ENCODE peak calls at places on chromosomes 2 and 18, in eight cellular contexts. T is cardiac muscle cell, R is thoracic aorta, G is K562, L is gastrocnemius medialis, N is breast epithelium, I is prostate gland, Q is pancreas. B is an unnamed sample. For H3K4me1, the result is how much of the 10 kb centered on the place peaks cover.

GRCh38 chr2:119748135-119748534 is 11.6 kb upstream of the PTPN4 start:
- DNase-seq in L (no peak), I (no peak), R (no peak), Q (no peak), N (no peak), T (peak), G (no peak), B (no peak)

GRCh38 chr2:68767996-68768395 is 33.4 kb downstream of the ARHGAP25 start:
- DNase-seq in L (no peak), T (no peak), Q (no peak), R (no peak), N (no peak), G (no peak), I (no peak), B (no peak)

GRCh38 chr2:43057742-43058706 is 168.4 kb downstream of the ZFP36L2 start:
- DNase-seq in R (no peak), N (no peak), I (no peak), T (no peak), Q (no peak), L (no peak), G (no peak), B (no peak)

GRCh38 chr18:14916851-14917250 is 168.9 kb downstream of the ANKRD30B start:
- DNase-seq in L (no peak), Q (no peak), G (no peak), R (no peak), I (no peak), N (no peak), T (no peak), B (no peak)

GRCh38 chr2:199833525-199833924 is 17.5 kb downstream of the FTCDNL1 start:
- DNase-seq in I (no peak), G (no peak), T (no peak), R (no peak), Q (no peak), L (no peak), N (no peak), B (no peak)

GRCh38 chr2:43136862-43137261 is 89.5 kb downstream of the ZFP36L2 start:
- DNase-seq in T (no peak), Q (no peak), N (no peak), G (no peak), R (no peak), I (no peak), L (no peak), B (no peak)

GRCh38 chr2:148653437-148653836 is 8.9 kb downstream of the EPC2 start:
- DNase-seq in L (no peak), G (no peak), N (no peak), T (peak), Q (no peak), R (no peak), I (no peak), B (no peak)

GRCh38 chr2:196660264-196660663 is 20.7 kb downstream of the CCDC150 start:
- DNase-seq in N (no peak), I (no peak), L (no peak), T (peak), G (no peak), R (no peak), Q (no peak), B (no peak)

GRCh38 chr2:38199129-38199528 is 123.2 kb upstream of the CYP1B1 start:
- DNase-seq in L (no peak), T (no peak), R (no peak), I (no peak), N (no peak), G (no peak), Q (no peak), B (no peak)

GRCh38 chr18:23134780-23135678 is at the start of gene CABLES1:
- DNase-seq in I (peak), N (peak), G (peak), Q (peak), L (peak), R (no peak), T (peak), B (peak)

GRCh38 chr2:155356250-155356649 is 657.8 kb downstream of the KCNJ3 start:
- DNase-seq in T (no peak), L (no peak), R (no peak), N (no peak), G (no peak), I (no peak), Q (no peak), B (no peak)

GRCh38 chr2:69594341-69594740 is 49.2 kb downstream of the AAK1 start:
- DNase-seq in G (no peak), R (no peak), T (peak), N (no peak), I (no peak), Q (no peak), L (no peak), B (no peak)

GRCh38 chr2:60365556-60365955 is 187.9 kb downstream of the BCL11A start:
- DNase-seq in R (no peak), I (no peak), N (no peak), L (no peak), Q (no peak), T (peak), G (no peak), B (no peak)

GRCh38 chr2:239369631-239370161 is 31.1 kb downstream of the HDAC4 start:
- DNase-seq in N (peak), L (no peak), T (no peak), I (no peak), Q (peak), R (no peak), G (no peak), B (peak)

GRCh38 chr2:46998551-46998950 is 82.9 kb upstream of the MCFD2 start:
- DNase-seq in N (no peak), R (no peak), T (no peak), G (no peak), I (no peak), L (no peak), Q (no peak), B (no peak)

GRCh38 chr2:173226899-173227692 is 127.6 kb upstream of the CDCA7 start:
- DNase-seq in L (no peak), Q (no peak), T (no peak), N (no peak), G (no peak), R (no peak), I (no peak), B (no peak)

GRCh38 chr2:123453046-123453445 is 572.0 kb upstream of the CNTNAP5 start:
- DNase-seq in N (no peak), T (no peak), Q (no peak), I (no peak), L (no peak), G (no peak), R (no peak), B (no peak)

GRCh38 chr2:23360571-23361125 is 24.3 kb upstream of the KLHL29 start:
- DNase-seq in I (no peak), T (peak), N (no peak), L (no peak), G (peak), R (no peak), Q (no peak), B (no peak)

GRCh38 chr2:148255929-148256328 is 235.0 kb downstream of the MBD5 start:
- DNase-seq in L (no peak), I (no peak), T (no peak), R (no peak), G (no peak), Q (no peak), N (no peak), B (no peak)

GRCh38 chr2:36355890-36356198 is 266 bp downstream of the CRIM1 start:
- DNase-seq in I (no peak), T (no peak), Q (no peak), G (no peak), N (no peak), L (no peak), R (no peak), B (no peak)

GRCh38 chr2:226694142-226694541 is 105.5 kb downstream of the IRS1 start:
- DNase-seq in L (no peak), T (no peak), Q (no peak), I (no peak), G (no peak), N (no peak), R (no peak), B (no peak)

GRCh38 chr2:182713611-182714010 is 2.4 kb upstream of the DNAJC10 start:
- DNase-seq in N (no peak), R (no peak), Q (no peak), G (no peak), T (peak), I (no peak), L (no peak), B (no peak)

GRCh38 chr2:101173707-101174295 is 22.6 kb upstream of the TBC1D8 start:
- DNase-seq in I (no peak), N (no peak), L (no peak), G (no peak), T (no peak), Q (no peak), R (no peak), B (no peak)

GRCh38 chr2:70068119-70068518 is 19.2 kb upstream of the PCBP1 start:
- DNase-seq in T (no peak), G (no peak), Q (no peak), R (no peak), L (no peak), N (no peak), I (no peak), B (no peak)

GRCh38 chr2:161990741-161991140 is 83.3 kb downstream of the DPP4 start:
- DNase-seq in L (no peak), R (no peak), Q (no peak), T (peak), G (no peak), I (no peak), N (no peak), B (no peak)

GRCh38 chr2:224837558-224837957 is 121.4 kb upstream of the CCDC195 start:
- DNase-seq in R (no peak), N (no peak), G (no peak), T (peak), L (no peak), Q (no peak), I (no peak), B (no peak)

GRCh38 chr2:74815955-74816354 is 18.0 kb upstream of the HK2 start:
- DNase-seq in T (no peak), G (no peak), N (no peak), L (no peak), R (no peak), Q (no peak), I (no peak), B (no peak)

GRCh38 chr18:76231402-76231801 is 263.6 kb downstream of the ZNF516 start:
- DNase-seq in T (no peak), G (no peak), L (no peak), R (no peak), N (no peak), I (no peak), Q (no peak), B (no peak)

DNA sequence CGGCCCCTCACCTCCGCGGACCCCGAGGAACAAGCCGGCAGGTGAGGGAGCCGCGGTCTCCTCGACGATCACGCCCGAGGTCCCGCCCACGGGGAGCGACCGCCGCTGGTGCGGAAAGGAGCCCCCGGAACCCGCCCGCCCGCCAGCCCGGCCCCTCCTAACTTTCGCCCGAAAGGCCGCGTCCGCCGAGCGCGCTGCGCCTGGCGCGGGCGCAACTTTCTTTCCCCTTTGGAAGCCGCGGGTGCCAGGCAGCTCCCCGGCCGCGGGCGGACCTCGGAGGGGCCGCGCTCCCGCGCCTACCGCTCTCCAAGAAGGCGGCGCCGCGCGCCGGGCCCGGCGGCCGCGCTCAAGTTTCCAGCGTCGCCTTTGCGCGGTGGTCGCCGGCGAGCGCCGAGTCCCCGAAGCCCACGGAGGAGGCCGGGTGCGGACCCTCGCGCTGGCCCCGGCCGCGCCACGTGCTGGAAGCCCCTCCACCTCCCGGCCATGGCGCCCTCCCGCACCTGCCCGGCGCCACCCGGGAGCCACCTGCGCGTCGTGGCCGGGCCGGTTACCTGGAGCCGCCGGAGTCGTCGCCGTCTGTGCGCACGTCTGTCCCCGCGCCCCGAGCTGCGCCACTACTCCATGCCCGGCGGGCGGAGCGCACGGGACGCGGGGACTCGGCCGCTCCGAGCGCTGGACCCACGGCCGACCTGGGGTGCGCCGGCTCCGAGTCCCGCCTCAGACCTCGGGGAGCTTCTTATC is at the start of gene ALKAL2:
- DNase-seq in I (no peak), N (no peak), Q (peak), G (no peak), L (no peak), R (no peak), T (peak), B (no peak)
- H3K4me3 ChIP-seq in I (peak), N (peak), Q (peak), G (no peak), L (peak), R (peak), T (peak), B (peak)

DNA sequence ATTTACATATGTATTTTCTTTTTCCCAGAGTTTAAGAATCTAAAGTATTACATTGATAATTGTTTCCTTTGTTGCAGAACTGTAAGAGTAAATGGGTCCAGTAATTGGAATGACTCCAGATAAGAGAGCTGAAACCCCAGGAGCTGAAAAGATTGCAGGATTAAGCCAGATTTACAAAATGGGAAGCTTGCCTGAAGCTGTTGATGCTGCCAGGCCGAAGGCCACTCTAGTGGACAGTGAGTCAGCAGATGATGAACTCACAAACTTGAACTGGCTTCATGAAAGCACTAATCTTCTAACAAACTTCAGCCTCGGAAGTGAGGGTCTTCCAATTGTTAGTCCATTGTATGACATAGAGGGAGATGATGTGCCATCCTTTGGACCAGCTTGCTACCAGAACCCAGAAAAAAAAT is 183.8 kb upstream of the STON1 start:
- DNase-seq in R (no peak), G (no peak), T (peak), Q (no peak), I (no peak), N (no peak), L (peak), B (no peak)
- H3K4me1 ChIP-seq in R (half or more), G (under half), T (under half), Q (under half), I (under half), N (under half), L (under half), B (half or more)

DNA sequence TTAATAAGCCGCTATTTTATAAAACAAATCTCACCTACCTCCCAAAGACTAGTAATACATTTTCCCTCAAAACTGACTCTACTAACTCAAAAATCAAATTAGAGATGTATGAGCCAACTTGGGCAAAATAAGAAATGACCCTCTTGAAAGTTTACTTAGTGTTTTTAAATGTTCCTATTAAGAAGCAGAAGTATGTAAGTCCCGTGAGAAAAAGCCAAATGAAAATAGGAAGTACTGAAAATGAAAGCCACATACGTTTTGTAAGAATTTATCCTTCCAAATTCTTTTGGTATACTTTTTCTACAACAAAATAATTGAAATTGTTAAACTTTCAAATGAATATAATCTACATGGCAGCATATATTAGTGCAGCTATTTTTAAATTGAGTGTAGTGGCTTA is 148.0 kb upstream of the ITGA4 start:
- DNase-seq in N (no peak), Q (no peak), G (no peak), T (no peak), L (no peak), R (no peak), I (no peak), B (no peak)
- H3K4me3 ChIP-seq in N (no peak), Q (no peak), G (no peak), T (no peak), L (no peak), R (peak), I (no peak), B (no peak)

GRCh38 chr2:20656561-20656960 is 5.7 kb upstream of the HS1BP3 start:
- DNase-seq in R (no peak), I (no peak), Q (no peak), N (peak), L (no peak), G (no peak), T (no peak), B (no peak)

GRCh38 chr2:20660506-20660905 is 6.4 kb upstream of the GDF7 start:
- DNase-seq in N (no peak), I (no peak), T (no peak), L (no peak), R (no peak), Q (no peak), G (no peak), B (no peak)

GRCh38 chr2:20661028-20661980 is 5.6 kb upstream of the GDF7 start:
- DNase-seq in G (peak), Q (no peak), N (no peak), L (peak), R (no peak), I (peak), T (peak), B (no peak)

GRCh38 chr2:20654414-20654813 is 3.5 kb upstream of the HS1BP3 start:
- DNase-seq in I (no peak), Q (no peak), N (no peak), L (no peak), T (no peak), G (no peak), R (no peak), B (no peak)

GRCh38 chr2:20657522-20658235 is 6.8 kb upstream of the HS1BP3 start:
- DNase-seq in T (no peak), L (no peak), N (peak), R (no peak), I (no peak), Q (no peak), G (no peak), B (no peak)
- H3K4me1 ChIP-seq in T (under half), L (under half), N (under half), R (under half), I (under half), Q (under half), G (under half), B (under half)

GRCh38 chr2:177633111-177633510 is 240.5 kb downstream of the AGPS start:
- DNase-seq in I (no peak), L (no peak), N (no peak), G (no peak), Q (no peak), T (no peak), R (no peak), B (no peak)

GRCh38 chr2:177636672-177637071 is 244.1 kb downstream of the AGPS start:
- DNase-seq in N (no peak), R (no peak), T (no peak), L (no peak), I (no peak), G (no peak), Q (no peak), B (no peak)

GRCh38 chr2:177631702-177632101 is 239.1 kb downstream of the AGPS start:
- DNase-seq in T (no peak), N (no peak), Q (no peak), L (no peak), R (no peak), I (no peak), G (no peak), B (no peak)

GRCh38 chr2:177635696-177636095 is 243.1 kb downstream of the AGPS start:
- DNase-seq in T (no peak), Q (no peak), N (no peak), R (no peak), L (no peak), I (no peak), G (no peak), B (no peak)

GRCh38 chr2:177633910-177634294 is 241.3 kb downstream of the AGPS start:
- DNase-seq in L (no peak), G (no peak), T (no peak), R (no peak), Q (no peak), N (no peak), I (no peak), B (no peak)
- H3K4me3 ChIP-seq in L (peak), G (peak), T (no peak), R (peak), Q (peak), N (no peak), I (no peak), B (peak)

GRCh38 chr2:204023088-204023487 is 86.5 kb downstream of the ICOS start:
- DNase-seq in N (no peak), Q (no peak), T (no peak), I (no peak), L (no peak), R (no peak), G (no peak), B (no peak)

GRCh38 chr2:204022550-204022949 is 86.0 kb downstream of the ICOS start:
- DNase-seq in N (no peak), T (no peak), L (no peak), Q (no peak), R (no peak), I (no peak), G (no peak), B (no peak)

GRCh38 chr2:204019572-204020501 is 83.3 kb downstream of the ICOS start:
- DNase-seq in I (no peak), G (no peak), R (no peak), L (no peak), Q (no peak), T (no peak), N (no peak), B (no peak)

GRCh38 chr2:204018717-204019116 is 82.2 kb downstream of the ICOS start:
- DNase-seq in L (no peak), G (no peak), I (no peak), Q (peak), N (peak), R (no peak), T (no peak), B (no peak)

DNA sequence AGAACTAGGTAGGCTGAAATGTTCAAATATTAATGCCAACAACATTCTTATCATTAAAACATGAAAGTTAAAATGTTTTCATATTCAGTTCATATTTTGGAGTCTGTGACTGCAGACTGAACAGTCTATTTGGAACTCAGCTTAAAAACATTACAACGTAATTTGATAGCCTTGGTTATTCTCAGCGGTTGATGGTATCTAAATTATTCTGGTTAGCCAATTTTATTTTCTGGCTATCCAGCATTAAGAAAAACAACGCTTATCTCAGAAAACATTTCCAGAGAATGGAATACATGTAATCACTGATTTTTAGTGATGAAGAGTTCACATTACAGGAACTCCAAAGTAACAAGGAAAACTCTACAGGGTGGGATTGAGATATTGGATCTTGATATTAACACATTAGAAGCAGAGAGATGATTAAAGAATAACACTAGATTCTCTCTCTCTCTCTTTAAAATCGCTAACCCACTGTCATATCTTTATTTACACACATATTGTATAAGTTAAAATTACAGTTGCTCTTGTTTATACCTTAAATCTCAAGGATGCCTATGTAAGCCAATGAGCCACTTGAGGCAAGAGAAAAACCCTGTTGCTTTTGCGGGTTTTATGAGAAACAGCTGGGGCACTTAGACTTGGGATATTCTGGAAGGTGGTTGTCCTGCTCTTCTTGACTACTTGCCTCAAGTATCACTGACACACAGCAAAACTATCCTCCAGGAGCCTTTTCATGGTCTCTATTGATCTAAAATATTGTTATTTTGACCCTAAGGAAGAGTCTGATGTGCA is 84.9 kb downstream of the ICOS start:
- DNase-seq in Q (no peak), T (no peak), I (no peak), R (no peak), L (no peak), N (no peak), G (no peak), B (no peak)
- H3K4me1 ChIP-seq in Q (under half), T (under half), I (under half), R (half or more), L (under half), N (under half), G (under half), B (under half)

B was measured in tibial nerve.